ENCODE peak calls at places on chromosomes 5 and 9, in six cellular contexts. E, A, R, L, D and F are unnamed samples.

GRCh38 chr9:89505795-89506385 is 8.0 kb upstream of the SEMA4D start:
- DNase-seq in A (no peak), R (peak), L (no peak), D (no peak), E (no peak), F (no peak)

GRCh38 chr5:54457094-54457531 is 1.6 kb downstream of the HSPB3 start:
- DNase-seq in L (no peak), R (peak), D (peak), E (peak), A (peak), F (peak)

GRCh38 chr5:143241892-143242291 is 161.6 kb downstream of the NR3C1 start:
- DNase-seq in L (no peak), R (no peak), D (no peak), E (peak), A (no peak), F (no peak)

GRCh38 chr5:38595149-38595725 is 38.8 kb upstream of the LIFR start:
- DNase-seq in L (no peak), D (no peak), E (no peak), R (peak), A (peak), F (peak)

GRCh38 chr5:133081036-133081435 is 29.2 kb downstream of the HSPA4 start:
- DNase-seq in R (no peak), L (no peak), A (no peak), E (no peak), D (no peak), F (no peak)

GRCh38 chr5:40736103-40736875 is 19.5 kb downstream of the TTC33 start:
- DNase-seq in R (peak), A (peak), E (peak), D (peak), L (peak), F (peak)

GRCh38 chr5:75059887-75060286 is 7.5 kb upstream of the GCNT4 start:
- DNase-seq in D (no peak), L (no peak), E (no peak), R (no peak), A (no peak), F (no peak)

GRCh38 chr9:34654317-34655083 is 2.5 kb downstream of the IL11RA start:
- DNase-seq in A (peak), L (no peak), R (peak), D (no peak), E (no peak), F (peak)

GRCh38 chr5:146426853-146427618 is 20.1 kb upstream of the TCERG1 start:
- DNase-seq in E (peak), L (peak), A (peak), D (no peak), R (peak), F (peak)

GRCh38 chr5:90434116-90434714 is 24.7 kb upstream of the CETN3 start:
- DNase-seq in E (peak), A (peak), L (peak), D (peak), R (peak), F (peak)

GRCh38 chr5:59856324-59856723 is 37.2 kb downstream of the PDE4D start:
- DNase-seq in E (no peak), A (no peak), R (no peak), D (no peak), L (no peak), F (no peak)
- TF ChIP-seq CTCF in E (no peak), A (no peak), R (no peak), D (no peak), L (no peak), F (no peak)

GRCh38 chr5:150120617-150121447 is 34.5 kb upstream of the CSF1R start:
- DNase-seq in L (no peak), E (no peak), A (no peak), D (no peak), R (no peak), F (no peak)

GRCh38 chr5:150122536-150123481 is 32.8 kb downstream of the PDGFRB start:
- DNase-seq in R (no peak), E (no peak), L (no peak), D (no peak), A (no peak), F (no peak)

GRCh38 chr5:150124111-150124557 is 31.5 kb downstream of the PDGFRB start:
- DNase-seq in E (no peak), L (no peak), R (no peak), D (no peak), A (no peak), F (no peak)

GRCh38 chr5:150121448-150122157 is 34.0 kb downstream of the PDGFRB start:
- DNase-seq in E (no peak), A (no peak), L (no peak), R (no peak), D (no peak), F (no peak)

GRCh38 chr5:150122158-150122510 is 33.5 kb downstream of the PDGFRB start:
- DNase-seq in A (no peak), R (no peak), D (peak), E (peak), L (peak), F (no peak)
- TF ChIP-seq CTCF in A (peak), R (peak), D (peak), E (no peak), L (peak), F (peak)

GRCh38 chr5:141135030-141135717 is at the start of gene PCDHB5:
- DNase-seq in A (peak), D (no peak), E (no peak), R (peak), L (no peak), F (no peak)
- TF ChIP-seq CTCF in A (no peak), D (no peak), E (peak), R (peak), L (peak), F (peak)

DNA sequence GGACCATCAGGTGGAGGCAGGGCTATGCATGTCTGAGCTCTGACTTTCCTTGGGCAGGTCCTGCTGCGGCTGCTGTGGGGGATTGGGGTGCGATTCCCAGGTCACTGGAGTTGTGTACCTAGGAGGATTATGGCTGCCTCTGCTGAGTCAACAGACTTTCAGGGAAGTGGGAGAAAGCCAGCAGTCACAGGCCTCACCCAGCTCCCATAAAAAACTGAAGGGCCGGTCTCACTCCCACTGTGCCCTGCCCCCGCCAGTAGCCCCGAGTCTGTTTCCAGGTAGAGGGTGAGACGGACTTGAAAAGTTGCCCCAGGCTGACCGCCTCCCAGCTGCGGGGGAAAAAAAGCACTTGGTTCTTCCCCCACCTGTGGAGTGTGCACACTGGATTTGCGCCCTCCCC is 76.7 kb downstream of the FAM170A start:
- DNase-seq in A (no peak), E (no peak), L (no peak), R (no peak), D (no peak), F (no peak)
- TF ChIP-seq CTCF in A (no peak), E (no peak), L (no peak), R (no peak), D (no peak), F (no peak)

GRCh38 chr5:176726746-176727527 is 79.7 kb downstream of the TSPAN17 start:
- DNase-seq in A (no peak), L (no peak), E (no peak), D (no peak), R (no peak), F (no peak)

GRCh38 chr5:176725521-176725920 is 78.2 kb downstream of the TSPAN17 start:
- DNase-seq in A (no peak), D (no peak), R (no peak), L (no peak), E (no peak), F (no peak)

GRCh38 chr5:176727528-176727900 is 80.2 kb downstream of the TSPAN17 start:
- DNase-seq in E (no peak), D (no peak), L (no peak), A (no peak), R (no peak), F (no peak)

GRCh38 chr5:176728810-176729209 is 81.5 kb downstream of the TSPAN17 start:
- DNase-seq in E (no peak), L (no peak), A (no peak), R (no peak), D (no peak), F (no peak)

GRCh38 chr5:176727983-176728675 is 80.8 kb downstream of the TSPAN17 start:
- DNase-seq in R (no peak), L (no peak), A (no peak), E (no peak), D (no peak), F (no peak)
- TF ChIP-seq CTCF in R (no peak), L (no peak), A (no peak), E (no peak), D (no peak), F (no peak)

DNA sequence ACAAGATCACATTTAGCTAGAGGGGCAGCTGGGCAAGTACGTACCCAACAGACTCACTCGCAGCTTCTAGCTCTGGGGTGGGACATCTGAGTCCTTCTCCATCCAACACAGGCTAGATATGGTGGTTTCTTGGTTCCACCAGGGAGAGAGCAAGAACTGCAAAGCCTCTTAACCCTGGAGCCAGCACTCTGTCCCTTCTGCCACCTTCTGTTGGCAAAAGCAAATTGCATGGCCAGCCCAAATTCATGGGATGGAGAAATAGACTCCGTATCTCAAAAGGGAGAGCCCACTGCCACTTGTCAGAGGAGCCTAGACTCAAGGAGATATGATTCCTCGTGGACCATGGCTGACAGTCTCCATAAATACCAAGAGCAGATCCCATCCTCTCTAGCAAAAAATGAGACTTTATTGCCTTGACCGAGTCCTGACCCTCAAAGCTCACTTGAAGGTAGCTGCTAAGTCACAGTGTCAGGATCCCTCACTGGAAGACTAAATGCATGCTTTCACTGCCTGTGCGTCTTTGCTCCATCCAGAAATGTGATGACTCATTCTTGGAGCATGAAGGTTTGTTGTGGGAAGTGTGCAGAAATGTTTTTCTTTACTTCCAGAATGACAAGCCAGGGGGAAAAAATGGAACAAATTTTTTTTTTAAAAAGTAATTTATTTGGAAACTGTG is 28.8 kb upstream of the ROR2 start:
- DNase-seq in A (peak), L (peak), D (peak), R (peak), E (peak), F (peak)
- TF ChIP-seq CTCF in A (peak), L (peak), D (no peak), R (peak), E (no peak), F (peak)

GRCh38 chr5:163912023-163912422 is 406.6 kb downstream of the MAT2B start:
- DNase-seq in L (no peak), E (no peak), D (no peak), A (no peak), R (no peak), F (no peak)

GRCh38 chr5:163914911-163915310 is 409.5 kb downstream of the MAT2B start:
- DNase-seq in A (no peak), D (peak), E (no peak), R (no peak), L (peak), F (no peak)

GRCh38 chr5:163916376-163916775 is 411.0 kb downstream of the MAT2B start:
- DNase-seq in A (peak), E (no peak), L (peak), D (no peak), R (peak), F (no peak)

GRCh38 chr5:163915481-163915961 is 410.1 kb downstream of the MAT2B start:
- DNase-seq in L (peak), A (peak), R (peak), D (peak), E (no peak), F (no peak)

GRCh38 chr5:163913548-163913947 is 408.1 kb downstream of the MAT2B start:
- DNase-seq in D (no peak), E (no peak), R (peak), A (no peak), L (peak), F (no peak)
- TF ChIP-seq CTCF in D (no peak), E (no peak), R (peak), A (peak), L (peak), F (peak)

GRCh38 chr9:136625101-136626065 is 37.3 kb upstream of the EGFL7 start:
- DNase-seq in A (peak), E (peak), R (peak), D (peak), L (no peak), F (peak)
- TF ChIP-seq CTCF in A (peak), E (peak), R (peak), D (no peak), L (no peak), F (peak)

GRCh38 chr5:126172812-126173211 is 250.4 kb upstream of the GRAMD2B start:
- DNase-seq in D (no peak), R (no peak), E (no peak), A (no peak), L (no peak), F (no peak)

GRCh38 chr5:126168785-126169184 is 254.4 kb upstream of the GRAMD2B start:
- DNase-seq in L (no peak), R (no peak), E (no peak), D (no peak), A (no peak), F (no peak)

GRCh38 chr5:126166368-126166767 is 256.8 kb upstream of the GRAMD2B start:
- DNase-seq in L (no peak), D (no peak), E (no peak), A (no peak), R (no peak), F (no peak)

GRCh38 chr5:126171916-126172315 is 251.3 kb upstream of the GRAMD2B start:
- DNase-seq in D (no peak), L (no peak), R (no peak), E (no peak), A (no peak), F (no peak)
- TF ChIP-seq CTCF in D (no peak), L (no peak), R (no peak), E (no peak), A (no peak), F (no peak)

DNA sequence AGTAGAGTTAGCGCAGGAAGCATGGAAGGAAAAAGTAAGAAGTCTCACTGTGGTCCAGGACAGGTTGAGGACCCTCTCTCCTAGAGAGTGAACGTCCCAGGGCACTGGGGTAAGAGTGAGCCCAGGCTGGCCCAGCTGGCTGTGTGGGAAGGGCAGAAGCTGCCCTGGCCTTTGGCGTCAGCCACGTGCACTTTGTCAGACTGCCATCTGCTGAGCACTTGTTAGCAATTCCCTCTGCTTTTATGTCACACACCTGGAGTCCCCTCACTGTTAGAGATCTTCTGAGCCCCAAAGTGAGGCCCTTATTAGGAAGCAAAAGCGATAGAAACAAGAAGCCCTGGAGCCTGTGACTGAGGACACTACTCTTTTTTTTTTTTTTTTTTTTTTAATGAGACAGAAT is 79.1 kb downstream of the UGCG start:
- DNase-seq in R (no peak), A (no peak), L (peak), E (no peak), D (peak), F (no peak)
- TF ChIP-seq CTCF in R (no peak), A (no peak), L (peak), E (no peak), D (no peak), F (peak)